ENCODE peak calls at places on chromosomes 5 and 9, in seven cellular contexts. L, F, A, P, V, O and I are unnamed samples.

GRCh38 chr5:68476854-68477253 is 261.3 kb downstream of the PIK3R1 start:
- DNase-seq in L (no peak), F (no peak), A (no peak), P (no peak), V (no peak), O (peak), I (no peak)

GRCh38 chr9:127919253-127919815 is 2.5 kb upstream of the ST6GALNAC4 start:
- DNase-seq in L (peak), F (peak), A (no peak), P (no peak), V (peak), O (no peak), I (peak)

GRCh38 chr5:1343931-1344901 is 683 bp downstream of the CLPTM1L start:
- DNase-seq in L (peak), F (no peak), A (no peak), P (peak), V (no peak), O (peak), I (no peak)

GRCh38 chr5:15234366-15234765 is 265.6 kb upstream of the FBXL7 start:
- DNase-seq in L (no peak), F (no peak), A (no peak), P (no peak), V (no peak), O (no peak), I (peak)

GRCh38 chr9:91427873-91428272 is 4.2 kb upstream of the NFIL3 start:
- DNase-seq in L (no peak), F (peak), A (no peak), P (no peak), V (no peak), O (no peak), I (no peak)

GRCh38 chr9:131661954-131662621 is 77.8 kb downstream of the RAPGEF1 start:
- DNase-seq in L (no peak), F (no peak), A (peak), P (no peak), V (no peak), O (no peak), I (no peak)

GRCh38 chr5:124973613-124974130 is 227.2 kb upstream of the ZNF608 start:
- DNase-seq in L (no peak), F (no peak), A (no peak), P (no peak), V (no peak), O (no peak), I (no peak)

GRCh38 chr5:93893050-93893449 is 151.7 kb upstream of the POU5F2 start:
- DNase-seq in L (no peak), F (no peak), A (no peak), P (no peak), V (no peak), O (no peak), I (no peak)

GRCh38 chr5:14133394-14133793 is 9.7 kb upstream of the TRIO start:
- DNase-seq in L (no peak), F (no peak), A (no peak), P (no peak), V (no peak), O (no peak), I (no peak)

GRCh38 chr9:4170231-4170630 is 129.6 kb downstream of the GLIS3 start:
- DNase-seq in L (no peak), F (no peak), A (no peak), P (no peak), V (no peak), O (no peak), I (no peak)

GRCh38 chr5:99928490-99928889 is 606.7 kb upstream of the FAM174A start:
- DNase-seq in L (no peak), F (no peak), A (peak), P (no peak), V (no peak), O (no peak), I (no peak)